ENCODE peak calls at places on chromosome 6, in six cellular contexts. S is endothelial cell of umbilical vein, C is A549, L is GM12878, U is K562, N is HepG2. G is an unnamed sample.

GRCh38 chr6:84017709-84018452 is 15.7 kb upstream of the MRAP2 start:
- DNase-seq in S (no peak), C (no peak), L (no peak), U (no peak), N (no peak), G (no peak)

GRCh38 chr6:36793913-36794703 is 45.1 kb downstream of the CPNE5 start:
- DNase-seq in S (no peak), C (no peak), L (no peak), U (no peak), N (no peak), G (no peak)

GRCh38 chr6:41200901-41201783 is at the start of gene TREML2:
- DNase-seq in S (no peak), C (no peak), L (no peak), U (peak), N (no peak), G (peak)

GRCh38 chr6:5645275-5645674 is 361.4 kb downstream of the NRN1 start:
- DNase-seq in S (no peak), C (no peak), L (no peak), U (no peak), N (no peak), G (no peak)

GRCh38 chr6:73743556-73743955 is 47.6 kb downstream of the CD109 start:
- DNase-seq in S (no peak), C (no peak), L (no peak), U (no peak), N (no peak), G (no peak)

GRCh38 chr6:127812985-127813681 is 87.7 kb downstream of the THEMIS start:
- DNase-seq in S (no peak), C (no peak), L (no peak), U (no peak), N (no peak), G (no peak)

GRCh38 chr6:50180646-50181045 is 130.9 kb upstream of the DEFB112 start:
- DNase-seq in S (no peak), C (no peak), L (no peak), U (no peak), N (no peak), G (no peak)

GRCh38 chr6:36697481-36697903 is at the start of gene RAB44:
- DNase-seq in S (no peak), C (no peak), L (no peak), U (no peak), N (no peak), G (peak)

GRCh38 chr6:164345856-164346496 is 931.5 kb downstream of the QKI start:
- DNase-seq in S (no peak), C (no peak), L (no peak), U (peak), N (no peak), G (no peak)

GRCh38 chr6:27862396-27863061 is 49.7 kb downstream of the OR2B2 start:
- DNase-seq in S (no peak), C (no peak), L (no peak), U (no peak), N (peak), G (no peak)

GRCh38 chr6:109237082-109237985 is 142.0 kb downstream of the CEP57L1 start:
- DNase-seq in S (peak), C (no peak), L (no peak), U (peak), N (no peak), G (peak)

GRCh38 chr6:88513920-88514319 is 347.8 kb upstream of the CNR1 start:
- DNase-seq in S (no peak), C (no peak), L (no peak), U (peak), N (no peak), G (no peak)

GRCh38 chr6:39280247-39280731 is 33.9 kb downstream of the KCNK17 start:
- DNase-seq in S (no peak), C (peak), L (no peak), U (peak), N (no peak), G (peak)

GRCh38 chr6:44224154-44224977 is 971 bp downstream of the SLC29A1 start:
- DNase-seq in S (peak), C (no peak), L (no peak), U (peak), N (no peak), G (peak)

GRCh38 chr6:108902389-108902792 is 54.2 kb downstream of the ARMC2 start:
- DNase-seq in S (peak), C (no peak), L (no peak), U (no peak), N (no peak), G (peak)

GRCh38 chr6:150940951-150941350 is 75.4 kb downstream of the MTHFD1L start:
- DNase-seq in S (peak), C (no peak), L (no peak), U (no peak), N (no peak), G (no peak)

GRCh38 chr6:76435174-76435573 is 362.7 kb upstream of the IMPG1 start:
- DNase-seq in S (no peak), C (no peak), L (no peak), U (no peak), N (no peak), G (no peak)

GRCh38 chr6:128098000-128098581 is 197.2 kb upstream of the THEMIS start:
- DNase-seq in S (no peak), C (no peak), L (no peak), U (no peak), N (no peak), G (no peak)

GRCh38 chr6:35166160-35166919 is 25.2 kb upstream of the TCP11 start:
- DNase-seq in S (no peak), C (no peak), L (no peak), U (no peak), N (no peak), G (no peak)

GRCh38 chr6:35385457-35386202 is 43.3 kb downstream of the PPARD start:
- DNase-seq in S (no peak), C (no peak), L (no peak), U (no peak), N (peak), G (peak)

GRCh38 chr6:113881473-113881980 is 24.4 kb downstream of the MARCKS start:
- DNase-seq in S (no peak), C (no peak), L (no peak), U (no peak), N (no peak), G (peak)

GRCh38 chr6:63615590-63615989 is 20.0 kb upstream of the PHF3 start:
- DNase-seq in S (no peak), C (no peak), L (no peak), U (no peak), N (no peak), G (no peak)

GRCh38 chr6:155200012-155200411 is 63.8 kb upstream of the CLDN20 start:
- DNase-seq in S (peak), C (no peak), L (no peak), U (no peak), N (no peak), G (no peak)

GRCh38 chr6:155196891-155197290 is 66.9 kb upstream of the CLDN20 start:
- DNase-seq in S (peak), C (no peak), L (no peak), U (no peak), N (no peak), G (no peak)

GRCh38 chr6:155207223-155207622 is 56.6 kb upstream of the CLDN20 start:
- DNase-seq in S (no peak), C (no peak), L (no peak), U (no peak), N (no peak), G (no peak)

GRCh38 chr6:155197947-155198346 is 65.9 kb upstream of the CLDN20 start:
- DNase-seq in S (no peak), C (no peak), L (no peak), U (no peak), N (no peak), G (no peak)

GRCh38 chr6:155201461-155202226 is 62.2 kb upstream of the CLDN20 start:
- DNase-seq in S (peak), C (peak), L (no peak), U (no peak), N (no peak), G (no peak)
- TF ChIP-seq MAX in S (no peak), C (peak), L (no peak), U (no peak), N (no peak), G (no peak)

GRCh38 chr6:7184502-7184901 is 76.7 kb downstream of the RREB1 start:
- DNase-seq in S (no peak), C (no peak), L (no peak), U (no peak), N (no peak), G (no peak)
- TF ChIP-seq MYC in S (no peak), C (no peak), L (no peak), U (no peak), N (no peak), G (no peak)

DNA sequence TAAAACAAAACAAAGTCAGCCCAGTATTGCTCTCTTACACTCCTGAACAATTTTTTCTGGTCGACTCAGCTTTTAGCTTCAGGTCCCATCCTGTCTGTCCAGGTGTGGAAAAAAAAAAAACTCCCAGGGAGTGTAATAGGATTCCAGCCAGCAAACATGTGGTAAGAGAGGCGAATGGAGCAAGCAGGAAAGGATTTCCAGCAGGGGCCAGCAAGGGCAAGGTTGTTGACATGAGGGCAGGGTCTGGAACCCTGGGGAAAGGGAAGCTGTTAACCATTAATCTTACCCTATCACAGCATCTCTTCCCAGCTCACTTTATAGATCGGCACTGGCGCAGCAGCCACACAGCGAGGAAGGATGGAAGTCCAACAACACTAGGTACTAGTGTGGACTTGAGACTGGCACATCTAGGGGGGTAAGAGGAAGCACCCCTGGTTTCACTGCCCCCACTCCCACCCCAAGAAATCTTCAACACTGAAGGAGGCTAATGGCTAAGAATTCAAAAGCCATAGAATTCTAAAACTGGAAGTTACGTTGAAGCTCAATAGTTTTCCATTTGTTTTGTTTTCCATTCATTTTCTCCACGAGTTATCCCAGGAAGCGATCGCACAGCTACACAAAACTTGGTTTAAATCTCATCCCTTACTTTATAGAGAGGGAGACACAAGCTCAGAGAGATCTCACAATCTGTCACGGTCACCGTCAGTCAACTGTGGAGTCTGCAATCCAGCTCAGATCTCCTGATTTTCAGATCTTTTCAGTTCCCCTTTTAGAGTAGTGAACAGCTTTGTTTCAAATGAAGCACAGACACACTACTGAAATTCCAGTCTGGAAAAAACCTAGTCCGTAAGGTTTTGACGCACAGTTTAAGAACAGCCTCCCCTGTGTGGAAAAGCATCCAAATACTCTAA is 53.4 kb downstream of the SLC22A23 start:
- DNase-seq in S (peak), C (peak), L (no peak), U (no peak), N (peak), G (no peak)
- TF ChIP-seq POLR2A in S (no peak), C (no peak), L (no peak), U (no peak), N (peak), G (no peak)

GRCh38 chr6:25188232-25188631 is 90.9 kb upstream of the CARMIL1 start:
- DNase-seq in S (no peak), C (no peak), L (no peak), U (no peak), N (no peak), G (no peak)

GRCh38 chr6:25197116-25197515 is 82.1 kb upstream of the CARMIL1 start:
- DNase-seq in S (no peak), C (no peak), L (no peak), U (no peak), N (no peak), G (no peak)

GRCh38 chr6:25192562-25192961 is 86.6 kb upstream of the CARMIL1 start:
- DNase-seq in S (no peak), C (no peak), L (no peak), U (no peak), N (no peak), G (no peak)

GRCh38 chr6:25193865-25194679 is 85.1 kb upstream of the CARMIL1 start:
- DNase-seq in S (no peak), C (peak), L (no peak), U (no peak), N (no peak), G (no peak)

DNA sequence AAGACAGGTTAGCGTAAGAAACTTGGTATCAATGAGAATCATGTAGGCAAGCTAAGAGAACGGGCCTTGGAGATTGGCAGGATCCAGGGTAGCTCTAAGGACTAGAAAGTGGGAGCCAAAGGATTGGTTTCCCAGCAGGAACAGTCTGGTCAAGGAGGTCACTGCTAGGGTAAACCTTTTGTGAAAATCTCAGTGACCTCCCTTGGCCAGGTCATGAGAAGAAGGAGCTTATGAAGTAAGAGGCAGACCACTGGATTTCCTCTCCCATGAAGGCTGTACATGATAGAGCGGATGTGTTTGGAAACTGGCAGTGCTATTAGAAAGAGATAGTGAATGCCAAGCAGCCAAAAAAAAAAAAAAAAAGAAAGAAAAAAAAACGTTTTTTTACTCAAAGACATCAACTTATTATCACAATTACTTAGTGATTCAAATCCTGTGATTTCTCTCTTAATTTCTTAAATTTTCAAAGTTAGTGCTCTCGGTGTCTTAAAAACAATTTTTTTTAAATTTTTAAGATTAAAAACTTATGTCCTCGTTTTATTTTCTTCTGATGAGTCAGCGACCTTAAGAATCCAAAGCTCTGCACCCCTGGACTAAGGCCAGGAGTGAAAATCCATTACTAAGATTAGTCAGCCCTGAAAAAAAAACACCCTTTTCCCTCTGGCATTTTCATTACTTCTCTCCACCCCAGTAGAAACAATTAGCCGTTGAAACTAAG is 85.9 kb upstream of the CARMIL1 start:
- DNase-seq in S (peak), C (peak), L (no peak), U (no peak), N (no peak), G (no peak)
- TF ChIP-seq MAX in S (no peak), C (no peak), L (no peak), U (no peak), N (no peak), G (no peak)

GRCh38 chr6:132798820-132799538 is 542 bp upstream of the SLC18B1 start:
- DNase-seq in S (peak), C (peak), L (peak), U (peak), N (peak), G (peak)
- TF ChIP-seq MYC in S (peak), C (no peak), L (no peak), U (no peak), N (peak), G (peak)